ENCODE peak calls at places on chromosomes 7 and 10, in five cellular contexts. U is activated CD4-positive, alpha-beta T cell treated with anti-CD3 and anti-CD28 coated beads, Interleukin-2, amount 10 ng/mL, durations not matched to agents 24 days and 14 days; E is erythroblast; S is myocyte; O is A549. V is an unnamed sample.
A peak's percentile ranks its signal among the peaks of the same experiment; 100 is the strongest.

GRCh38 chr10:3783313-3783689 is 1.7 kb downstream of the KLF6 start:
- DNase-seq in S (peak; percentile 77), U (peak; percentile 94), O (no peak), E (peak; percentile 70), V (peak; percentile 54)

GRCh38 chr7:65342723-65343629 is 30.7 kb upstream of the ZNF92 start:
- DNase-seq in E (no peak), U (no peak), S (no peak), O (no peak), V (no peak)

GRCh38 chr10:22655312-22655973 is 58.9 kb downstream of the PIP4K2A start:
- DNase-seq in E (no peak), U (peak; percentile 80), S (no peak), O (peak; percentile 14), V (no peak)

GRCh38 chr7:141686074-141686473 is 15.9 kb downstream of the DENND11 start:
- DNase-seq in O (no peak), U (no peak), S (no peak), E (no peak), V (no peak)

GRCh38 chr10:109934958-109935793 is 11.9 kb upstream of the XPNPEP1 start:
- DNase-seq in O (no peak), E (no peak), S (peak; percentile 83), U (peak; percentile 74), V (no peak)

GRCh38 chr7:27139335-27140107 is 4.0 kb downstream of the HOXA5 start:
- DNase-seq in S (no peak), U (no peak), O (no peak), E (no peak), V (no peak)

GRCh38 chr10:132329565-132330485 is 2.2 kb upstream of the LRRC27 start:
- DNase-seq in E (peak; percentile 58), O (peak; percentile 69), U (peak; percentile 78), S (peak; percentile 56), V (no peak)

GRCh38 chr7:52283399-52283798 is 752.0 kb upstream of the POM121L12 start:
- DNase-seq in O (no peak), E (no peak), S (peak; percentile 15), U (no peak), V (no peak)

GRCh38 chr7:94129443-94130140 is 125.4 kb upstream of the BET1 start:
- DNase-seq in S (peak; percentile 66), U (no peak), O (peak; percentile 69), E (no peak), V (peak; percentile 60)

GRCh38 chr7:102292813-102293798 is 6.4 kb downstream of the SH2B2 start:
- DNase-seq in E (no peak), S (no peak), O (no peak), U (no peak), V (no peak)

GRCh38 chr7:118689403-118689802 is 464.9 kb downstream of the ANKRD7 start:
- DNase-seq in E (no peak), S (no peak), O (no peak), U (no peak), V (no peak)

GRCh38 chr7:49803812-49804211 is 30.4 kb downstream of the VWC2 start:
- DNase-seq in S (no peak), U (no peak), O (no peak), E (no peak), V (no peak)

GRCh38 chr7:52017802-52018679 is 701.4 kb upstream of the COBL start:
- DNase-seq in E (peak; percentile 67), S (peak; percentile 28), O (peak; percentile 19), U (peak; percentile 56), V (no peak)

GRCh38 chr10:120048358-120048757 is 155.8 kb downstream of the SEC23IP start:
- DNase-seq in U (no peak), S (no peak), E (no peak), O (no peak), V (no peak)

GRCh38 chr7:92250603-92251002 is 4.8 kb downstream of the ANKIB1 start:
- DNase-seq in O (no peak), E (no peak), S (no peak), U (no peak), V (no peak)

GRCh38 chr7:15603124-15603523 is 41.3 kb upstream of the AGMO start:
- DNase-seq in S (peak; percentile 68), U (no peak), E (no peak), O (no peak), V (peak; percentile 16)

GRCh38 chr7:2148814-2149213 is 83.9 kb downstream of the MAD1L1 start:
- DNase-seq in E (no peak), U (no peak), S (no peak), O (no peak), V (no peak)

GRCh38 chr7:151684408-151685175 is 164.9 kb upstream of the RHEB start:
- DNase-seq in O (no peak), S (peak; percentile 83), E (no peak), U (no peak), V (no peak)

GRCh38 chr10:115772606-115773005 is 500.4 kb downstream of the GFRA1 start:
- DNase-seq in E (no peak), O (peak; percentile 2), U (no peak), S (peak; percentile 45), V (peak; percentile 26)

GRCh38 chr10:69558559-69558958 is 14.7 kb downstream of the NEUROG3 start:
- DNase-seq in O (no peak), E (no peak), U (peak; percentile 68), S (no peak), V (no peak)

GRCh38 chr10:79559726-79560125 is 481 bp downstream of the SFTPA2 start:
- DNase-seq in S (no peak), U (no peak), O (no peak), E (no peak), V (peak; percentile 30)

GRCh38 chr7:20484366-20484765 is 131.1 kb upstream of the ABCB5 start:
- DNase-seq in E (no peak), O (no peak), S (peak; percentile 14), U (no peak), V (no peak)

GRCh38 chr10:48459270-48460147 is 145.4 kb downstream of the ARHGAP22 start:
- DNase-seq in U (no peak), E (no peak), S (no peak), O (no peak), V (no peak)

GRCh38 chr7:75881436-75882095 is 2.7 kb downstream of the RHBDD2 start:
- DNase-seq in S (no peak), U (no peak), E (no peak), O (no peak), V (no peak)

GRCh38 chr10:59508296-59508695 is 145.9 kb upstream of the FAM13C start:
- DNase-seq in S (peak; percentile 90), E (no peak), O (no peak), U (no peak), V (no peak)

GRCh38 chr7:141272417-141272816 is 198.6 kb downstream of the TMEM178B start:
- DNase-seq in S (no peak), E (no peak), U (no peak), O (no peak), V (no peak)

GRCh38 chr7:74371381-74372059 is 82.2 kb upstream of the GTF2IRD1 start:
- DNase-seq in S (no peak), O (no peak), U (no peak), E (no peak), V (no peak)

GRCh38 chr10:126376956-126377355 is 11.3 kb downstream of the ADAM12 start:
- DNase-seq in U (no peak), O (no peak), S (peak; percentile 80), E (no peak), V (no peak)

GRCh38 chr10:79407397-79407796 is 38.0 kb downstream of the ZCCHC24 start:
- DNase-seq in S (no peak), U (no peak), O (no peak), E (no peak), V (no peak)

GRCh38 chr7:37833107-37833817 is 15.1 kb upstream of the NME8 start:
- DNase-seq in E (peak; percentile 76), O (peak; percentile 49), U (peak; percentile 77), S (peak; percentile 65), V (peak; percentile 11)

GRCh38 chr7:88377421-88377820 is 70.7 kb upstream of the STEAP4 start:
- DNase-seq in E (no peak), O (no peak), S (peak; percentile 11), U (no peak), V (no peak)

GRCh38 chr7:3712841-3713240 is 411.8 kb downstream of the SDK1 start:
- DNase-seq in S (peak; percentile 76), U (no peak), O (no peak), E (no peak), V (no peak)

GRCh38 chr10:49369216-49370162 is 26.4 kb downstream of the DRGX start:
- DNase-seq in E (no peak), S (no peak), U (no peak), O (no peak), V (no peak)

GRCh38 chr10:78458983-78459638 is 425.4 kb downstream of the RPS24 start:
- DNase-seq in O (peak; percentile 94), U (no peak), S (peak; percentile 40), E (no peak), V (peak; percentile 68)

GRCh38 chr10:19971343-19971742 is 155.1 kb downstream of the PLXDC2 start:
- DNase-seq in S (no peak), E (no peak), U (no peak), O (no peak), V (no peak)

GRCh38 chr7:112083776-112084175 is 122.4 kb downstream of the DOCK4 start:
- DNase-seq in U (no peak), S (no peak), E (no peak), O (no peak), V (no peak)